ENCODE peak calls at places on chromosomes 2 and 18, in six cellular contexts. X is H1, J is ovary, I is GM12878, O is IMR-90, Y is sigmoid colon. D is an unnamed sample. For H3K4me1, the result is how much of the 10 kb centered on the place peaks cover.

GRCh38 chr2:152033146-152033545 is 65.7 kb downstream of the CACNB4 start:
- DNase-seq in X (no peak), J (no peak), I (no peak), O (no peak), Y (no peak), D (no peak)

GRCh38 chr2:20184067-20184938 is 40.6 kb downstream of the SDC1 start:
- DNase-seq in X (no peak), J (no peak), I (no peak), O (peak), Y (no peak), D (no peak)

GRCh38 chr2:121151311-121152109 is 133.5 kb downstream of the TFCP2L1 start:
- DNase-seq in X (no peak), J (no peak), I (no peak), O (no peak), Y (no peak), D (no peak)

GRCh38 chr2:172092716-172093415 is 7.6 kb downstream of the DLX1 start:
- DNase-seq in X (no peak), J (no peak), I (no peak), O (no peak), Y (no peak), D (no peak)

GRCh38 chr2:152499921-152500320 is 164.9 kb downstream of the FMNL2 start:
- DNase-seq in X (no peak), J (no peak), I (no peak), O (peak), Y (no peak), D (no peak)

GRCh38 chr2:149732730-149733290 is 145.2 kb upstream of the MMADHC start:
- DNase-seq in X (no peak), J (no peak), I (no peak), O (no peak), Y (no peak), D (no peak)

GRCh38 chr2:127371037-127371436 is 16.7 kb downstream of the MAP3K2 start:
- DNase-seq in X (no peak), J (no peak), I (no peak), O (no peak), Y (no peak), D (peak)

GRCh38 chr2:4930704-4931103 is 761.5 kb upstream of the SOX11 start:
- DNase-seq in X (no peak), J (no peak), I (no peak), O (no peak), Y (no peak), D (no peak)

GRCh38 chr18:42155024-42155423 is 200.0 kb downstream of the PIK3C3 start:
- DNase-seq in X (no peak), J (no peak), I (no peak), O (no peak), Y (no peak), D (no peak)

GRCh38 chr2:28662468-28663095 is 89.0 kb upstream of the PPP1CB start:
- DNase-seq in X (no peak), J (peak), I (no peak), O (peak), Y (peak), D (peak)

GRCh38 chr2:28663359-28663758 is 88.3 kb upstream of the PPP1CB start:
- DNase-seq in X (no peak), J (no peak), I (no peak), O (peak), Y (peak), D (peak)

GRCh38 chr2:28666496-28667184 is 85.0 kb upstream of the PPP1CB start:
- DNase-seq in X (no peak), J (no peak), I (no peak), O (peak), Y (peak), D (peak)

GRCh38 chr2:28664120-28664842 is 87.3 kb upstream of the PPP1CB start:
- DNase-seq in X (no peak), J (peak), I (no peak), O (peak), Y (peak), D (peak)

DNA sequence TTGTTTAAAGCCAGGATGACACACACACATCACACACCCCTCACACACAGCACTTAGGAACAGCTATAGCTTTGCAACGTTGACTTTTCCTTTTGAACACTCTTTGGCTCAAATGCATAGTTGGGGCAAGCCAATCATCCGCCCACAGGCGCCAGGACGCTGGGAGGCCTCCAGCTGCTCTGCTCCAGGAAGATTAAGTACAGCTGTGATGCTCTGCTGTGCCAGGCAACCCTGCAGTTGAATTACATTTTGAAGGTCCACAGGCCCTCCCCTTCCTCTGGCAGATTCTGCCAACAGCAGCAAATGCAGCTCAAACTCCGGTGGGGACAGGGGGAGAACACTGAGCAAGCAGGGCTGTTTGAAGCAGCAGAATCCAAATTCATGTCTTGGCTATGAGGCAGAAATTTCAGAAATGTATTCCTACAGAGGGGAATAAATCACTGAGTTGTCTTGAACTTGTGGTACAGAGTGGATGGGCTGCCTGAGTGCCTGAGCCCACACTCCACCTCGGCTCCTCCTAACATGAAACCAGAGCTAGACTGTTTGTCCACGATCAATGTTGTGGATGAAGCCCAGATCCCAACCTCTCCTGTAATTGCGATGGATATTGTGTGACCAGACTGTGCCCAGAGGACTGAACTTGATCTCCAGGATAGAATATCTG is 86.5 kb upstream of the PPP1CB start:
- DNase-seq in X (no peak), J (peak), I (no peak), O (peak), Y (peak), D (peak)
- TF ChIP-seq POLR2A in X (no peak), J (no peak), I (no peak), O (no peak), Y (no peak), D (no peak)

DNA sequence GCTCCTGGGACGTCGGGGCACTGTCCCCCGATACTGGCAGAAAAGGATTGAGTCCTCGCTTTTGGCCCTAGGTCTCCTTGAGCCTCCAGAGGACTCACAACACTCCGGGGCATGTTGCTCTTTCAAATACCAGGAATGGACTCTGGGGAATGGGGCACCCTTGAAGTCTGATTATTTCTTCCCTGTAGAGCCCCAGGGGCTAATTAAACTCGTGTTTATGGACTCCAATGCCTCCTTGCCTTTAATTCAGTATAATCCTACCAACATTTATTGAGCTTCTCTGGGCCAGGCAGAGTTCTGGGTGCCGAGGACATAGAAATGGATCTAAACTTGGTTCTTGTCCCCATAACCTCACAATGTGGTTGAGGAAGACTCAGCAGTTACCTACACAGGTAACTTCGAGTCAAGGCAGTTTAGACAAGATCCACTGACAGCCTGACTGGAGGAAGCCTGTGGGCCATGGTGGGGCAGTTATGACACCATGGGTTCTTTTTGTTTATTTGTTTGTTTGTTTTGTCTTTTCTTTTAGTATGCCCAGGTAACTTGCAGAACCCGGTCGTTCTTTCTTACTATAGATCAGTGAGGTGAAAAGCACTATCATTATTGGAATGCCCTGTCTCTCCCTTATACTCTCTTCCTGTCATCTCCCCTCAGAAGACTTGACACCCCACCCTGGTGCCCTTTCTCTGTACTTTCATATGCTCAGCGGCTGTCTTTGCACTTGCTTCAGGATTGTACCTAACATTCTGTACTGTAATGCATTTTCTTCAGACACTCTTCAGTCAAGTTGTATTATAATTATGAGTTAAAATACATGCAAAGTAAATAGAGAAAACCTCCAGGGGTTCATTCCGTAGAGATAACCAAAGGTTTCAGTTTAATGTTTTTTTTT is 3.2 kb downstream of the CFLAR start:
- DNase-seq in X (no peak), J (no peak), I (no peak), O (peak), Y (no peak), D (no peak)
- H3K4me1 ChIP-seq in X (under half), J (under half), I (under half), O (under half), Y (under half), D (under half)

GRCh38 chr2:675460-675859 is 1.7 kb downstream of the TMEM18 start:
- DNase-seq in X (no peak), J (no peak), I (no peak), O (peak), Y (no peak), D (peak)
- TF ChIP-seq CTCF in X (no peak), J (no peak), I (no peak), O (no peak), Y (no peak), D (no peak)

GRCh38 chr2:75503048-75503607 is 57.6 kb downstream of the EVA1A start:
- DNase-seq in X (no peak), J (no peak), I (no peak), O (peak), Y (no peak), D (no peak)

GRCh38 chr2:75498907-75499306 is 61.8 kb downstream of the EVA1A start:
- DNase-seq in X (no peak), J (no peak), I (no peak), O (no peak), Y (no peak), D (no peak)

GRCh38 chr2:75500633-75501032 is 60.1 kb downstream of the EVA1A start:
- DNase-seq in X (no peak), J (no peak), I (no peak), O (peak), Y (no peak), D (no peak)

GRCh38 chr2:75497256-75497655 is 63.5 kb downstream of the EVA1A start:
- DNase-seq in X (no peak), J (no peak), I (no peak), O (no peak), Y (no peak), D (no peak)

DNA sequence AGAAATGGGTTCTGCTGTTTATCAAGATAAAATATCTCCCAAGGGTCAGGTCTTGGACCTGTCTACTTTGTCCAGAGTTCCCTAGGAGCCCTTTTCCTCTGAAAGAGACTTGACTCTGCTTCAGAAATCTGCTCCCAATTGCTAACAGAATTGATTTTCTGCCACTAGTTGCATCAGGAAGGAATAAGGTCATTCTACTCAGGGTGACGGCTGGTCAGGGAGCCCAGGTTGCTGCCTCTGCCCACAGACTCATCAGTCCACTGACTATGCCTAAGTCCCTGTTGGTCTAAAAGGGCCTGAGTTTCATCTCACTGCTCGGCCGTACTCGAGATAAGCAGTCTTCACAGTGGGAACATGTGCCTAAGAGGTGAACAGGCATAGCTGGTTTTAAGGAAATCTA is 61.2 kb downstream of the EVA1A start:
- DNase-seq in X (no peak), J (no peak), I (no peak), O (no peak), Y (no peak), D (no peak)
- TF ChIP-seq POLR2A in X (no peak), J (no peak), I (no peak), O (no peak), Y (no peak), D (no peak)

DNA sequence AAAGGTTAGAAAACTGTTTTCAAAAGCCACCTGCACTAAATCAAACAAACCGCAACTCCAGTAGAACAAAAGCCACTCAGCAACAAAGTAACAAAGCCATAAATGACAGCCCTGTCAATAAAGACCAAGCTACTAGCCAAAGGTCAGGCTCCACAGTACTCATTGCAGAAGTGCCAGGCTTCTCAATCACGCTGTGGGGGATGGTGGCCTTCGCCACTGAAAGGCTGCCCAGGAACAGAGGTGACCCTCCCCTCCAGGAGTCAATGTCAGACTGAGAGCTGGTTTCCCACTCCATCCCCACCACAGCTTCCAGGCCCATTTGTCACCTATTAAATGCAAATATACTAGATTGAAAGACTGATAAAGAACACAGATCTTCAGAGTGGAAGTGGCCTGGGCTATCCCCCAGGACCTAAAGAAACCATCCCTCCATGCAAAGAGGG is 5.9 kb downstream of the ATP8B1 start:
- DNase-seq in X (no peak), J (no peak), I (no peak), O (no peak), Y (no peak), D (no peak)
- H3K4me1 ChIP-seq in X (under half), J (under half), I (under half), O (under half), Y (under half), D (under half)

DNA sequence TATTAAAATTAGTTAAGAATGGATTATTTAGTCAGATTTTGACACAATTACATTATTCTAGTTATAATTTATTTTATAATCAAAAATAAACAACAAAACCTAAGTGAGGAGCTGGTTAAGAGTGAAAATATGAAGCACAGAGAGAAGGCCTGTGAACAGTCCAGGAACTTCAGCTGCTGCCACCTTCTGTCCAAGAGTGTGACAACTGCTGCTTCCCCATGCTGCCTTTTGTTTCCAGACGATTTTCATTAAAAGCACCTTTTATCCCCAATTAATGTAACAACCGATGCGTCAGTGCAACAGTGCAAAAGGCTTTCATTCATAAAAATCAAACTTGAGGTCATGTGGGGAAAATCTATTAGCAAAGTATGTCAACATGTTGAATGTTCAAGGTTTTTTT is 363.6 kb downstream of the CTNNA2 start:
- DNase-seq in X (no peak), J (no peak), I (no peak), O (peak), Y (no peak), D (no peak)
- TF ChIP-seq CTCF in X (peak), J (no peak), I (peak), O (peak), Y (no peak), D (no peak)

DNA sequence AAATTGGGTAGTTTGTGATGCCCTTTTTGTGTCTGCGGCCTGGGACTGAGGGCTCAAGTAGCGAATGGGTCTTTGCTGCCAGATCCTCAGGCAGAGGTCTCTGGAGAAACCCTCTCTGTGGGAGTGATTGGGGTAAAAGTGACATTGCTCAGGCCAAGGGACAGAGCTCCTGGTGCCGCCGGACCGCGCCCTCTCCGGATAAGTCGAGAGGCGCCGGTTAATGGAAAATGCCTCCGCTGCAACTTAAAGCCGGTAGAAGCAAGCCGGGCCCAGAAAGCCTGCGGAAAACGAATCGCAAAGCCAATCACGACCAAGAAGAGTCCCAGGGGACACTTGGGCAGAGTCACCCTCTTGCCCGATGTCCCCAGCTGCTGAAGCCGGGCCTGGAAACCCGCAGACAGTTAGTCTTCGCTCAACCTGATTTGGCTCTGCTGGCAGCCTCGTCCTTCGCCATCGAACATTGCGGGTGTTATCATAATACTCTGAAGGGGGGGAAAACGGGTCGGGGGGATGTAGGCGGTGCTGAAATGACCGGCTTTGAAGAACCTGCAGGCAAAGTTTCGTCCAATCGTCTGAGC is 347 bp upstream of the HOXD12 start:
- DNase-seq in X (no peak), J (no peak), I (no peak), O (no peak), Y (peak), D (no peak)
- TF ChIP-seq POLR2A in X (no peak), J (no peak), I (no peak), O (no peak), Y (no peak), D (no peak)

GRCh38 chr2:119486886-119487285 is 37.4 kb downstream of the SCTR start:
- DNase-seq in X (no peak), J (no peak), I (no peak), O (peak), Y (no peak), D (no peak)

GRCh38 chr2:119485336-119486110 is 38.8 kb downstream of the SCTR start:
- DNase-seq in X (no peak), J (no peak), I (no peak), O (no peak), Y (peak), D (no peak)

GRCh38 chr2:119487434-119488244 is 36.6 kb downstream of the SCTR start:
- DNase-seq in X (no peak), J (no peak), I (peak), O (no peak), Y (no peak), D (no peak)

GRCh38 chr2:119484834-119485233 is 39.4 kb downstream of the SCTR start:
- DNase-seq in X (no peak), J (peak), I (no peak), O (no peak), Y (no peak), D (no peak)

GRCh38 chr2:119486196-119486827 is 38.0 kb downstream of the SCTR start:
- DNase-seq in X (no peak), J (no peak), I (no peak), O (no peak), Y (peak), D (no peak)
- H3K4me1 ChIP-seq in X (under half), J (under half), I (under half), O (under half), Y (under half), D (under half)

DNA sequence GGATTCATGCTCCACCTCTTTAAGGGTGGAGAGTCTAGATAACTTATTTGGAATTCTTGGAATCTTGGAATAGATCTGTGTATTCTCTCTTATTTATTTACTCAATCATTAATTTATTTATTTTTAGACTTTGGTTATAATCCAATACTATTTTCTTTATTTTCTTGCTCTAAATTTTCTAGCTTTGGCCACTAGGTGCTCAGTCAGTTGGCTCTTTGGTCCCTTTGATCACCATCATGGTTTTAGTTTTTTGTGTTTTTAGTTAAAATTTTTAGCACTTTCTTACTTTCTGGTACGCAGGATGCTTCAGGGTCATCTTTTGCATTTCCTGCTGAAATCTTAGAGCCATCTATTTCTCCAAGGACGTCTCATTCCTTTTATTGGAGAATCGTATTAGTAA is 5.2 kb upstream of the PLEK start:
- DNase-seq in X (no peak), J (no peak), I (no peak), O (no peak), Y (no peak), D (no peak)
- TF ChIP-seq CTCF in X (no peak), J (no peak), I (no peak), O (peak), Y (no peak), D (no peak)

GRCh38 chr2:199459286-199460100 is 1.8 kb upstream of the SATB2 start:
- DNase-seq in X (peak), J (peak), I (peak), O (peak), Y (peak), D (peak)
- TF ChIP-seq POLR2A in X (no peak), J (no peak), I (no peak), O (no peak), Y (no peak), D (peak)

D was measured in uterus.